ENCODE peak calls at places on chromosome X, in seven cellular contexts. R is sciatic nerve; D is stimulated activated effector memory CD8-positive, alpha-beta T cell treated with anti-CD3 and anti-CD28 coated beads, Interleukin-12 subunit alpha, Interleukin-12 subunit beta, amount 100 ng/mL, for 72 hours; K is thoracic aorta; M is stomach; T is GM06990; S is NB4. L is an unnamed sample.

GRCh38 chrX:17413228-17413627 is 38.2 kb downstream of the NHS start:
- DNase-seq in T (no peak), S (no peak), R (no peak), M (no peak), K (no peak), D (no peak), L (no peak)

GRCh38 chrX:25015486-25016360 is at the start of gene ARX:
- DNase-seq in K (no peak), D (no peak), M (no peak), R (no peak), T (peak), S (peak), L (no peak)

GRCh38 chrX:138986235-138986634 is 274.7 kb upstream of the FGF13 start:
- DNase-seq in D (no peak), S (no peak), K (no peak), M (no peak), T (no peak), R (no peak), L (no peak)

GRCh38 chrX:66914082-66914481 is 275.2 kb upstream of the EDA2R start:
- DNase-seq in D (no peak), M (no peak), K (peak), T (no peak), S (peak), R (no peak), L (no peak)

GRCh38 chrX:110157444-110157843 is 154.5 kb downstream of the TMEM164 start:
- DNase-seq in T (no peak), R (no peak), M (no peak), K (no peak), S (no peak), D (no peak), L (no peak)

GRCh38 chrX:122418758-122419157 is 765.3 kb upstream of the GRIA3 start:
- DNase-seq in M (no peak), R (no peak), D (no peak), K (no peak), S (no peak), T (no peak), L (no peak)

GRCh38 chrX:23667239-23668177 is at the start of gene PRDX4:
- DNase-seq in M (peak), S (peak), K (peak), R (peak), T (peak), D (peak), L (peak)

GRCh38 chrX:107662824-107663223 is 34.5 kb downstream of the PRPS1 start:
- DNase-seq in T (no peak), K (no peak), S (no peak), M (no peak), R (no peak), D (no peak), L (no peak)

GRCh38 chrX:2385224-2385623 is 115.6 kb downstream of the DHRSX start:
- DNase-seq in K (no peak), T (no peak), S (no peak), D (no peak), R (no peak), M (no peak), L (no peak)

GRCh38 chrX:33210156-33210555 is 1.2 kb downstream of the DMD start:
- DNase-seq in D (no peak), K (no peak), R (no peak), T (no peak), M (no peak), S (no peak), L (no peak)

GRCh38 chrX:104156630-104157529 is at the start of gene SLC25A53:
- DNase-seq in S (peak), D (peak), T (peak), K (peak), R (peak), M (peak), L (peak)

GRCh38 chrX:150769408-150769807 is 76.2 kb downstream of the MTMR1 start:
- DNase-seq in T (no peak), R (no peak), D (no peak), M (no peak), K (no peak), S (no peak), L (no peak)

GRCh38 chrX:48972214-48973164 is 845 bp upstream of the KCND1 start:
- DNase-seq in T (no peak), S (peak), K (no peak), R (peak), D (no peak), M (peak), L (no peak)

GRCh38 chrX:100931218-100931924 is 2.7 kb upstream of the XKRX start:
- DNase-seq in M (no peak), T (peak), D (no peak), R (no peak), K (no peak), S (peak), L (no peak)

GRCh38 chrX:46912673-46913491 is 661 bp downstream of the JADE3 start:
- DNase-seq in T (peak), S (peak), M (peak), D (peak), K (no peak), R (peak), L (no peak)

GRCh38 chrX:152821145-152821765 is 9.3 kb downstream of the CETN2 start:
- DNase-seq in D (no peak), M (peak), R (no peak), T (no peak), S (peak), K (no peak), L (no peak)